ENCODE peak calls at places on chromosomes 1 and 21, in nine cellular contexts. One of them, this sample, is unnamed.

GRCh38 chr1:181525104-181525721 is 41.9 kb downstream of the CACNA1E start:
- DNase-seq in type B pancreatic cell: no peak
- DNase-seq in brain microvascular endothelial cell: no peak
- DNase-seq in progenitor cell of endocrine pancreas: no peak
- DNase-seq in MM.1S: no peak
- DNase-seq in epithelial cell of esophagus: no peak
- DNase-seq in upper lobe of right lung: no peak
- DNase-seq in astrocyte of the spinal cord: no peak
- DNase-seq in RWPE1: no peak
- DNase-seq in this sample: no peak

GRCh38 chr21:42862774-42863503 is 16.4 kb downstream of the WDR4 start:
- DNase-seq in upper lobe of right lung: peak
- DNase-seq in RWPE1: no peak
- DNase-seq in epithelial cell of esophagus: peak
- DNase-seq in MM.1S: no peak
- DNase-seq in progenitor cell of endocrine pancreas: no peak
- DNase-seq in astrocyte of the spinal cord: no peak
- DNase-seq in brain microvascular endothelial cell: no peak
- DNase-seq in type B pancreatic cell: no peak
- DNase-seq in this sample: no peak

GRCh38 chr1:236997882-236998281 is 6.4 kb downstream of the MT1HL1 start:
- DNase-seq in epithelial cell of esophagus: peak
- DNase-seq in type B pancreatic cell: no peak
- DNase-seq in brain microvascular endothelial cell: no peak
- DNase-seq in RWPE1: no peak
- DNase-seq in MM.1S: no peak
- DNase-seq in astrocyte of the spinal cord: no peak
- DNase-seq in upper lobe of right lung: peak
- DNase-seq in progenitor cell of endocrine pancreas: no peak
- DNase-seq in this sample: no peak

GRCh38 chr1:13927736-13928135 is 227.7 kb downstream of the PRDM2 start:
- DNase-seq in progenitor cell of endocrine pancreas: no peak
- DNase-seq in MM.1S: peak
- DNase-seq in epithelial cell of esophagus: no peak
- DNase-seq in brain microvascular endothelial cell: no peak
- DNase-seq in type B pancreatic cell: no peak
- DNase-seq in astrocyte of the spinal cord: no peak
- DNase-seq in upper lobe of right lung: no peak
- DNase-seq in RWPE1: no peak
- DNase-seq in this sample: no peak

GRCh38 chr1:197632000-197632399 is 143.3 kb downstream of the DENND1B start:
- DNase-seq in type B pancreatic cell: no peak
- DNase-seq in upper lobe of right lung: no peak
- DNase-seq in RWPE1: no peak
- DNase-seq in astrocyte of the spinal cord: no peak
- DNase-seq in MM.1S: no peak
- DNase-seq in progenitor cell of endocrine pancreas: no peak
- DNase-seq in brain microvascular endothelial cell: no peak
- DNase-seq in epithelial cell of esophagus: no peak
- DNase-seq in this sample: no peak

GRCh38 chr1:165875604-165876003 is 48.2 kb downstream of the UCK2 start:
- DNase-seq in brain microvascular endothelial cell: no peak
- DNase-seq in type B pancreatic cell: no peak
- DNase-seq in upper lobe of right lung: no peak
- DNase-seq in astrocyte of the spinal cord: no peak
- DNase-seq in progenitor cell of endocrine pancreas: no peak
- DNase-seq in epithelial cell of esophagus: no peak
- DNase-seq in RWPE1: no peak
- DNase-seq in MM.1S: no peak
- DNase-seq in this sample: no peak

GRCh38 chr1:163897401-163898169 is 575.8 kb downstream of the NUF2 start:
- DNase-seq in RWPE1: no peak
- DNase-seq in progenitor cell of endocrine pancreas: no peak
- DNase-seq in brain microvascular endothelial cell: no peak
- DNase-seq in astrocyte of the spinal cord: no peak
- DNase-seq in MM.1S: no peak
- DNase-seq in upper lobe of right lung: no peak
- DNase-seq in epithelial cell of esophagus: peak
- DNase-seq in type B pancreatic cell: no peak
- DNase-seq in this sample: no peak

GRCh38 chr21:21632926-21633325 is 634.7 kb downstream of the NCAM2 start:
- DNase-seq in RWPE1: no peak
- DNase-seq in upper lobe of right lung: no peak
- DNase-seq in astrocyte of the spinal cord: no peak
- DNase-seq in brain microvascular endothelial cell: no peak
- DNase-seq in MM.1S: no peak
- DNase-seq in progenitor cell of endocrine pancreas: no peak
- DNase-seq in epithelial cell of esophagus: no peak
- DNase-seq in type B pancreatic cell: no peak
- DNase-seq in this sample: no peak

GRCh38 chr1:247376659-247377058 is 39.3 kb upstream of the NLRP3 start:
- DNase-seq in epithelial cell of esophagus: no peak
- DNase-seq in upper lobe of right lung: no peak
- DNase-seq in progenitor cell of endocrine pancreas: no peak
- DNase-seq in MM.1S: no peak
- DNase-seq in brain microvascular endothelial cell: no peak
- DNase-seq in astrocyte of the spinal cord: no peak
- DNase-seq in RWPE1: no peak
- DNase-seq in type B pancreatic cell: no peak
- DNase-seq in this sample: no peak

GRCh38 chr1:185652348-185652747 is 81.8 kb upstream of the HMCN1 start:
- DNase-seq in epithelial cell of esophagus: peak
- DNase-seq in progenitor cell of endocrine pancreas: no peak
- DNase-seq in MM.1S: peak
- DNase-seq in type B pancreatic cell: no peak
- DNase-seq in astrocyte of the spinal cord: no peak
- DNase-seq in brain microvascular endothelial cell: no peak
- DNase-seq in upper lobe of right lung: no peak
- DNase-seq in RWPE1: no peak
- DNase-seq in this sample: no peak
- TF ChIP-seq CTCF in epithelial cell of esophagus: peak
- TF ChIP-seq CTCF in progenitor cell of endocrine pancreas: peak
- TF ChIP-seq CTCF in MM.1S: peak
- TF ChIP-seq CTCF in type B pancreatic cell: no peak
- TF ChIP-seq CTCF in astrocyte of the spinal cord: no peak
- TF ChIP-seq CTCF in brain microvascular endothelial cell: peak
- TF ChIP-seq CTCF in upper lobe of right lung: peak
- TF ChIP-seq CTCF in RWPE1: no peak
- TF ChIP-seq CTCF in this sample: no peak

GRCh38 chr1:39168301-39169080 is 36.0 kb upstream of the MACF1 start:
- DNase-seq in RWPE1: no peak
- DNase-seq in astrocyte of the spinal cord: no peak
- DNase-seq in progenitor cell of endocrine pancreas: no peak
- DNase-seq in upper lobe of right lung: no peak
- DNase-seq in epithelial cell of esophagus: no peak
- DNase-seq in type B pancreatic cell: no peak
- DNase-seq in MM.1S: no peak
- DNase-seq in brain microvascular endothelial cell: no peak
- DNase-seq in this sample: no peak
- TF ChIP-seq CTCF in RWPE1: no peak
- TF ChIP-seq CTCF in astrocyte of the spinal cord: no peak
- TF ChIP-seq CTCF in progenitor cell of endocrine pancreas: no peak
- TF ChIP-seq CTCF in upper lobe of right lung: no peak
- TF ChIP-seq CTCF in epithelial cell of esophagus: no peak
- TF ChIP-seq CTCF in type B pancreatic cell: no peak
- TF ChIP-seq CTCF in MM.1S: no peak
- TF ChIP-seq CTCF in brain microvascular endothelial cell: no peak
- TF ChIP-seq CTCF in this sample: no peak

DNA sequence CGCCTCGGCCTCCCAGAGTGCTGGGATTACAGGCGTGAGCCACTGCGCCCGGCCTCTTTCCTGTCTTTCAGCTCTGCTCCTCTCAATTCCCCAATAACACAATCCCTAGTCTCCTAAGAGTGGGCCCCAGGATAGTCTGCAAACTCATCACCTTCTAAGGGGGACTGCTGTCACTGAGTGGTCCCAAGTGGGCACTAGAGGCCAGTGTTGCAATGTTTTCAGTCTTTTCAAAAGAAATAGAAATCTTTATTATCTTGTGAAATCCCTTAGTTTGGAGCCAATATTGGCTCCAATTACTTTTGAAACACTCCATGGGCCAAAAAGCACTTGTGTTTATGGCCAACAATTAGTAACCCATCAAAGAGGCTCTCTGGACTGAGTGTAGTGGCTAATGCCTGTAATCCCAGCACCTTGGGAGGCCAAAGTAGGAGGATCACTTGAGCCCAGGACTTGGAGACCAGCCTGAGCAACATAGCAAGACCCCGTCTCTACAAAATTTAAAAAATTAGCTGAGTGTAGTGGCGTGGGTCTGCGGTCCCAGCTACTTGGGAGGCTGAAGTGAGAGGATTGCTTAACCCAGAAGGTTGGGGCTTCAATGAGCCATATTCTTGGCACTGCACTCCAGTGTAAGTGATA is 28.6 kb upstream of the ZNF697 start:
- DNase-seq in brain microvascular endothelial cell: no peak
- DNase-seq in type B pancreatic cell: no peak
- DNase-seq in epithelial cell of esophagus: no peak
- DNase-seq in MM.1S: no peak
- DNase-seq in RWPE1: no peak
- DNase-seq in upper lobe of right lung: peak
- DNase-seq in astrocyte of the spinal cord: no peak
- DNase-seq in progenitor cell of endocrine pancreas: no peak
- DNase-seq in this sample: no peak
- TF ChIP-seq CTCF in brain microvascular endothelial cell: no peak
- TF ChIP-seq CTCF in type B pancreatic cell: peak
- TF ChIP-seq CTCF in epithelial cell of esophagus: no peak
- TF ChIP-seq CTCF in MM.1S: no peak
- TF ChIP-seq CTCF in RWPE1: no peak
- TF ChIP-seq CTCF in upper lobe of right lung: no peak
- TF ChIP-seq CTCF in astrocyte of the spinal cord: peak
- TF ChIP-seq CTCF in progenitor cell of endocrine pancreas: no peak
- TF ChIP-seq CTCF in this sample: no peak

DNA sequence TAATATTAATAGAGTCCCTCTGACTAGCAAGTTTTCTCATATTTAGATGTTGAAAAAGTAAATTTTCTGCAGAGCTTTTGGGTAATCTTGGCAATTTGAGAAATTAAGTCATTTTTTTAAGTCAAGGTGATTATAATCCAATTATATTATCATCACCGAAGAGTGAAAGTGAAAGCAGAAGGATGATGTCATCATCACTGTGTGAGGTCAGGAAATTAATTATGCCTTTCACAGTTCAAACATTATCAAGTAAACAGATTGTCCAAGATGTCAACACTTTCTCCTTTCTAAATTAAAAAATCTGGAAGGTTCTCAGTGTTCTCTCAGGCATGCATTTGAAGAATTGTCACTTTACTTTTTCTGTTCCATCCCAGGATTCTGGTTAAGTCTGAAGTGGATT is 296.0 kb downstream of the TBX15 start:
- DNase-seq in MM.1S: no peak
- DNase-seq in epithelial cell of esophagus: no peak
- DNase-seq in brain microvascular endothelial cell: no peak
- DNase-seq in RWPE1: no peak
- DNase-seq in upper lobe of right lung: no peak
- DNase-seq in progenitor cell of endocrine pancreas: no peak
- DNase-seq in type B pancreatic cell: no peak
- DNase-seq in astrocyte of the spinal cord: no peak
- DNase-seq in this sample: no peak
- TF ChIP-seq CTCF in MM.1S: no peak
- TF ChIP-seq CTCF in epithelial cell of esophagus: no peak
- TF ChIP-seq CTCF in brain microvascular endothelial cell: no peak
- TF ChIP-seq CTCF in RWPE1: no peak
- TF ChIP-seq CTCF in upper lobe of right lung: no peak
- TF ChIP-seq CTCF in progenitor cell of endocrine pancreas: no peak
- TF ChIP-seq CTCF in type B pancreatic cell: no peak
- TF ChIP-seq CTCF in astrocyte of the spinal cord: no peak
- TF ChIP-seq CTCF in this sample: no peak

GRCh38 chr21:44296103-44296519 is 3.7 kb upstream of the PFKL start:
- DNase-seq in RWPE1: no peak
- DNase-seq in progenitor cell of endocrine pancreas: no peak
- DNase-seq in epithelial cell of esophagus: no peak
- DNase-seq in upper lobe of right lung: no peak
- DNase-seq in brain microvascular endothelial cell: no peak
- DNase-seq in MM.1S: no peak
- DNase-seq in astrocyte of the spinal cord: no peak
- DNase-seq in type B pancreatic cell: no peak
- DNase-seq in this sample: no peak
- TF ChIP-seq CTCF in RWPE1: no peak
- TF ChIP-seq CTCF in progenitor cell of endocrine pancreas: no peak
- TF ChIP-seq CTCF in epithelial cell of esophagus: no peak
- TF ChIP-seq CTCF in upper lobe of right lung: no peak
- TF ChIP-seq CTCF in brain microvascular endothelial cell: no peak
- TF ChIP-seq CTCF in MM.1S: no peak
- TF ChIP-seq CTCF in astrocyte of the spinal cord: no peak
- TF ChIP-seq CTCF in type B pancreatic cell: no peak
- TF ChIP-seq CTCF in this sample: no peak

DNA sequence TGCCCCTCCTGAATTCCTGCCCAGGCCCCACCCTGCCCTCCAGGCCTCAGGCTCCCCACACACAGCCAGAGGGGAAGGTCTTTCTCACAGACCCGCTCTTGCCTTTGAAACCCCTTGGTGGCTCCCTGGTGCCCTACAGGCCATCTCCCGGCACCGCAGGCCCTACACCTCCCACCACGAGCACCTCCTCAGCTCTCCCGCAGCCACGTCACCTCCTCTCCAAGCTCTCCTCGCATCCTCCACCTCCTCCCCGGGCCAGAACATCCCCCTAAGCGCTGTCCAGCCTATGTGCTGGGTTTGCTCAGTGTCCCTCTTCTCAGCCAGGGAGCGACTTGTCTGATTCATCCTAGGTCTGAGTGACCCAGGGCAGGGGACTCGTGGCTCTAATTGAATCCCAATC is 66.4 kb downstream of the DMRTB1 start:
- DNase-seq in astrocyte of the spinal cord: no peak
- DNase-seq in epithelial cell of esophagus: no peak
- DNase-seq in type B pancreatic cell: no peak
- DNase-seq in progenitor cell of endocrine pancreas: no peak
- DNase-seq in brain microvascular endothelial cell: peak
- DNase-seq in upper lobe of right lung: no peak
- DNase-seq in RWPE1: no peak
- DNase-seq in MM.1S: no peak
- DNase-seq in this sample: no peak
- TF ChIP-seq CTCF in astrocyte of the spinal cord: no peak
- TF ChIP-seq CTCF in epithelial cell of esophagus: no peak
- TF ChIP-seq CTCF in type B pancreatic cell: peak
- TF ChIP-seq CTCF in progenitor cell of endocrine pancreas: peak
- TF ChIP-seq CTCF in brain microvascular endothelial cell: peak
- TF ChIP-seq CTCF in upper lobe of right lung: no peak
- TF ChIP-seq CTCF in RWPE1: no peak
- TF ChIP-seq CTCF in MM.1S: no peak
- TF ChIP-seq CTCF in this sample: no peak

DNA sequence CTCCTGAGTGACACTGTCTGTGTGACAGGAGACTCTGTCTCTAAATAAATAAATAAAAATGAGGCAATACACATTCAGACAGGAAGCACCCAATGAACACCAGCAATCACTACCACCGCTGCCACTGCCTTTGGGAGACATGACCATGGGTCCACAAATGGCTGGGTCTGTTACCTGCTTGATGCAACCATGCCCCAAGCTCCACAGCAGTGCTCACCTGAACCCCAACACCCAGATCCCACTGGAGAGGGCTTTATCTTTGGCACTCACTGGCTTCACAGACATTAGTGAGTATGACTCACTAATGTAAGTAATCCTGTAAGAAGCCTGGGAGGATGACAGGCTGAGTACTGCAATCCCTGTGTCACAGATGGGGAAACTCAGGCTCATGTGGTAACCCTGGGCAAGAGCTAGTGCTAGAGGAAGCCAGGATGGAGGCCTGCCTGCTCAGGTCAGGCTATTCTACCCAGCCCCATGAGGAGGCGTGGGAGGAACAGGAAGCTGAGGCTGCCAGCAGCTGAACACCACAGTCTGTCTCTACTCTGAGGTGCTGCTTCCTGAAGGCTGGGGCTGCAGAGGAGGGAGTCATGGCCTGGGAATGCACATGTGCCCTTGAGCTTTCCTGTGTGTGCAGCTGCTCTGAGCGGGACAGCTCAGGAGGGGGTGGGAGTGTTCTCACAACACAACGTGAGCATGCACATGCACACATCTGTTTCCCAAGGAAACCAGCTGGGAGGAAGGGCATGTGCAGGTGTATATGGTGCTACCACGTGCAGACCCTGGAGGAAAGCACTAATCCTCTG is 43.0 kb downstream of the SLC9A1 start:
- DNase-seq in upper lobe of right lung: peak
- DNase-seq in RWPE1: peak
- DNase-seq in MM.1S: peak
- DNase-seq in astrocyte of the spinal cord: peak
- DNase-seq in epithelial cell of esophagus: peak
- DNase-seq in progenitor cell of endocrine pancreas: no peak
- DNase-seq in brain microvascular endothelial cell: peak
- DNase-seq in type B pancreatic cell: no peak
- DNase-seq in this sample: peak
- TF ChIP-seq CTCF in upper lobe of right lung: peak
- TF ChIP-seq CTCF in RWPE1: no peak
- TF ChIP-seq CTCF in MM.1S: peak
- TF ChIP-seq CTCF in astrocyte of the spinal cord: peak
- TF ChIP-seq CTCF in epithelial cell of esophagus: peak
- TF ChIP-seq CTCF in progenitor cell of endocrine pancreas: no peak
- TF ChIP-seq CTCF in brain microvascular endothelial cell: peak
- TF ChIP-seq CTCF in type B pancreatic cell: no peak
- TF ChIP-seq CTCF in this sample: no peak

This sample was measured in GM20000.